ENCODE peak calls at places on chromosome 9, in nine cellular contexts. K is GM12891, I is stomach, P is GM12878, N is GM12892, J is breast epithelium, O is HepG2, E is GM23338, A is H1. X is an unnamed sample.
A peak's percentile ranks its signal among the peaks of the same experiment; 100 is the strongest.

GRCh38 chr9:133954862-133955529 is 37.1 kb downstream of the VAV2 start:
- DNase-seq in K (no peak), I (no peak), P (peak; percentile 59), N (no peak), J (no peak), O (no peak), E (no peak), A (no peak), X (no peak)

GRCh38 chr9:84315278-84315877 is 25.2 kb downstream of the SLC28A3 start:
- DNase-seq in K (no peak), I (peak; percentile 59), P (no peak), N (no peak), J (no peak), O (peak; percentile 23), E (peak; percentile 73), A (peak; percentile 41), X (peak; percentile 63)

GRCh38 chr9:93116049-93116961 is 17.7 kb downstream of the NINJ1 start:
- DNase-seq in K (no peak), I (peak; percentile 70), P (no peak), N (no peak), J (peak; percentile 70), O (peak; percentile 84), E (peak; percentile 37), A (no peak), X (peak; percentile 65)

GRCh38 chr9:19379697-19380046 is 364 bp downstream of the RPS6 start:
- DNase-seq in K (no peak), I (no peak), P (no peak), N (no peak), J (no peak), O (no peak), E (peak; percentile 35), A (no peak), X (peak; percentile 42)

GRCh38 chr9:109499631-109500120 is 1.6 kb upstream of the PTPN3 start:
- DNase-seq in K (no peak), I (peak; percentile 73), P (no peak), N (no peak), J (peak; percentile 55), O (peak; percentile 45), E (peak; percentile 74), A (no peak), X (peak; percentile 72)

GRCh38 chr9:109447329-109448076 is 50.6 kb downstream of the PTPN3 start:
- DNase-seq in K (no peak), I (no peak), P (no peak), N (no peak), J (no peak), O (no peak), E (no peak), A (no peak), X (no peak)

GRCh38 chr9:12717907-12718306 is 24.7 kb downstream of the TYRP1 start:
- DNase-seq in K (no peak), I (no peak), P (no peak), N (no peak), J (no peak), O (no peak), E (no peak), A (no peak), X (no peak)

GRCh38 chr9:115969096-115969495 is 184.5 kb upstream of the PAPPA start:
- DNase-seq in K (no peak), I (no peak), P (no peak), N (no peak), J (no peak), O (no peak), E (no peak), A (no peak), X (no peak)

GRCh38 chr9:111559000-111559610 is 34.1 kb downstream of the ZNF483 start:
- DNase-seq in K (no peak), I (no peak), P (no peak), N (no peak), J (no peak), O (no peak), E (no peak), A (no peak), X (no peak)

GRCh38 chr9:110443878-110444245 is 106.2 kb upstream of the TXNDC8 start:
- DNase-seq in K (no peak), I (no peak), P (no peak), N (no peak), J (no peak), O (no peak), E (no peak), A (no peak), X (no peak)

GRCh38 chr9:134725605-134725940 is 84.0 kb downstream of the COL5A1 start:
- DNase-seq in K (no peak), I (no peak), P (no peak), N (no peak), J (no peak), O (no peak), E (no peak), A (no peak), X (no peak)

GRCh38 chr9:73701415-73702057 is 549.9 kb downstream of the ANXA1 start:
- DNase-seq in K (no peak), I (no peak), P (no peak), N (no peak), J (no peak), O (no peak), E (no peak), A (no peak), X (no peak)

GRCh38 chr9:137390553-137391410 is 32.2 kb downstream of the EXD3 start:
- DNase-seq in K (no peak), I (no peak), P (no peak), N (no peak), J (no peak), O (no peak), E (no peak), A (no peak), X (peak; percentile 57)

GRCh38 chr9:109799792-109800191 is 19.8 kb downstream of the PALM2AKAP2 start:
- DNase-seq in K (no peak), I (no peak), P (no peak), N (no peak), J (no peak), O (no peak), E (peak; percentile 24), A (no peak), X (no peak)

DNA sequence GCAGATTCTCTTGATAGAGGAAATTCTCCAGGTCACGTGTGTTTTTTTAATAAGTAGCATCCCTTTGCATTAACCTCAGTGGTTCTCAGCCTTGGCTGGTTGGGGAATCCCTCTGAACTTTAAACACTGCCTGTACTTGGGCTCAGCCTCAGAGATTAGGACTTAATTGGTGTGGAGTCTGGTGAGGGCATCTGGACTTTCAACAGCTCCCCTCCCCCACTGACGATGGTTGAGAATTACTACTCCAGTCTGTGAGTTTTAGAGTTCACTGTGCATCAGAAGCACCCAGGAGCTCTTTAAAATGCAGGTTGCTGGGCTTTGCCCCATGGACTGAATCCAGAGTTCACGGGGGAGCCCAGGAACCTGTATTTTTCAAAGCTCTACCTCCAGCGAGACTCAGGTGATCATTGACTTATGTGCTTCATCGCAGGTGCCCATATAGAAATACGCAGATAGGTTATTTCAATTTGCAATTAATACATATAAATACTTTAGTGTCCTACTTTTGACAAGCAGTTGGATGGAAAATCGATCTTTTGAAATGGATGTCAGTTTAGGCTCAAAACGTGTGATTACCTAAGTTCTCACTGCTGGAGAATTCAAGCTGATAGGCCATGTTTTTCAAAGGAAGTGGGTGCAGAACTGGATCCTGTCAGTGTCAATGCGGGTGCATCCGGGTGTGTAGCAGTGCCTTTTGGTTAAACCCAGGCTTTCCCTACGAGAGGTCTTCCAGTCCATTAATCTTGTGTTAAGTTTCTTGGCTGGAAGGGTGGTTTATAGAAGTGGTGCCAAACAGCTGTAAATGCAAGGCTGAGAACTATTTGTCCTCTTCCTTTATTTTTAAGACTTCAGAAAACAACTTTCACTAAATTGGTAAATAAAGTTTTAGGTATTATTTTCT is 71.6 kb downstream of the DAPK1 start:
- DNase-seq in K (no peak), I (no peak), P (no peak), N (no peak), J (no peak), O (peak; percentile 91), E (peak; percentile 18), A (no peak), X (no peak)
- TF ChIP-seq POLR2AphosphoS5 in K (no peak), I (no peak), P (no peak), N (no peak), J (no peak), O (no peak), E (no peak), A (no peak), X (no peak)

GRCh38 chr9:72576087-72576486 is 54.7 kb downstream of the TMC1 start:
- DNase-seq in K (no peak), I (no peak), P (no peak), N (no peak), J (no peak), O (no peak), E (no peak), A (no peak), X (no peak)

GRCh38 chr9:72579880-72580570 is 58.6 kb downstream of the TMC1 start:
- DNase-seq in K (no peak), I (no peak), P (no peak), N (no peak), J (no peak), O (no peak), E (no peak), A (no peak), X (no peak)

GRCh38 chr9:72575673-72576072 is 54.3 kb downstream of the TMC1 start:
- DNase-seq in K (no peak), I (no peak), P (no peak), N (no peak), J (no peak), O (no peak), E (no peak), A (no peak), X (no peak)

GRCh38 chr9:72579190-72579589 is 57.8 kb downstream of the TMC1 start:
- DNase-seq in K (no peak), I (peak; percentile 81), P (no peak), N (no peak), J (peak; percentile 77), O (no peak), E (no peak), A (no peak), X (peak; percentile 78)

GRCh38 chr9:72577212-72577753 is 55.9 kb downstream of the TMC1 start:
- DNase-seq in K (no peak), I (no peak), P (no peak), N (no peak), J (no peak), O (no peak), E (no peak), A (no peak), X (no peak)
- TF ChIP-seq POLR2AphosphoS5 in K (no peak), I (peak; percentile 58), P (no peak), N (no peak), J (peak; percentile 58), O (no peak), E (no peak), A (no peak), X (no peak)

DNA sequence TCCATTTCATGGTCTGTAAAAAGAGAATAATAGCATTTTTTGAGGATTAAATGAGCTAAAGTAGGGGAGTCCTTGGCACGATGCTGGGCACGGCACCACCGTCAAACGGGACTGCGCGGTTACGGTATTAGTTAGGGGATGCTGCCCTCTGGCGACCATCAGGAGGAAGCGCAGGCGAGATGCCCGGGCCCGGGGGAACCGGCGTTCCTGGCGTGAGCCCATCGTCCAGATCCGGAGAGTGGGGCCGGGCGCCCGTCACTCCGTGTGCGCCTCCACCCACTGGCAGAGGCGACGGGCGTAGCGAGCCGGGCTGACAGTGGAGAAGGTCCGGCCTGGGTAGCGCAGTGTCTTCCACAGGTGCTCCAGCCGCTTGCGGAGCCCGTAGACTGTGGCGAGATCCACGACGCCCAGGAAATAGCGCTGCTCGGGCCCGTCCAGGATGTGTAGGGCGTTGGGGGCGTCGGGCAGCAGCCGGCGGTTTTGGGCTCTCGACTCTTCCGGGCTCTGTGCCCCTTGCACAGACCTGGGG is 4.8 kb upstream of the ST6GALNAC4 start:
- DNase-seq in K (peak; percentile 83), I (peak; percentile 81), P (no peak), N (peak; percentile 89), J (no peak), O (no peak), E (peak; percentile 75), A (no peak), X (peak; percentile 82)
- TF ChIP-seq POLR2AphosphoS5 in K (no peak), I (no peak), P (no peak), N (no peak), J (peak; percentile 66), O (no peak), E (peak; percentile 24), A (no peak), X (peak; percentile 7)

GRCh38 chr9:128892223-128892892 is 10.4 kb downstream of the LRRC8A start:
- DNase-seq in K (no peak), I (peak; percentile 82), P (no peak), N (no peak), J (peak; percentile 95), O (no peak), E (no peak), A (no peak), X (peak; percentile 89)
- TF ChIP-seq POLR2AphosphoS5 in K (no peak), I (peak; percentile 71), P (no peak), N (no peak), J (peak; percentile 83), O (no peak), E (no peak), A (no peak), X (peak; percentile 79)